ENCODE peak calls at places on chromosome 3, in seven cellular contexts. H is A549, T is tibial nerve, C is astrocyte of the spinal cord, Y is lower lobe of right lung, J is keratinocyte, N is hepatocyte. O is an unnamed sample.

GRCh38 chr3:125965505-125965904 is 3.5 kb upstream of the ROPN1B start:
- DNase-seq in H (no peak), T (no peak), C (no peak), Y (no peak), J (no peak), N (no peak), O (no peak)

GRCh38 chr3:196800742-196801141 is 61.1 kb downstream of the PAK2 start:
- DNase-seq in H (no peak), T (no peak), C (no peak), Y (no peak), J (no peak), N (no peak), O (no peak)

GRCh38 chr3:111859974-111860859 is 1.2 kb downstream of the PHLDB2 start:
- DNase-seq in H (peak), T (peak), C (peak), Y (peak), J (no peak), N (peak), O (no peak)

GRCh38 chr3:169980055-169980454 is 13.4 kb downstream of the SEC62 start:
- DNase-seq in H (no peak), T (no peak), C (no peak), Y (no peak), J (no peak), N (peak), O (no peak)

GRCh38 chr3:70554170-70554569 is 241.7 kb upstream of the MDFIC2 start:
- DNase-seq in H (no peak), T (no peak), C (peak), Y (no peak), J (no peak), N (peak), O (no peak)

GRCh38 chr3:52707585-52707984 is 1.7 kb downstream of the SPCS1 start:
- DNase-seq in H (no peak), T (no peak), C (no peak), Y (no peak), J (no peak), N (no peak), O (no peak)

GRCh38 chr3:187750513-187751123 is 5.3 kb upstream of the BCL6 start:
- DNase-seq in H (no peak), T (no peak), C (peak), Y (peak), J (no peak), N (peak), O (no peak)

GRCh38 chr3:123286308-123287023 is 84.7 kb downstream of the SEC22A start:
- DNase-seq in H (peak), T (no peak), C (peak), Y (no peak), J (no peak), N (peak), O (no peak)

GRCh38 chr3:108391917-108392585 is 95.7 kb downstream of the HHLA2 start:
- DNase-seq in H (no peak), T (no peak), C (peak), Y (no peak), J (no peak), N (no peak), O (no peak)

GRCh38 chr3:196287066-196287404 is 491 bp downstream of the PCYT1A start:
- DNase-seq in H (peak), T (no peak), C (peak), Y (no peak), J (no peak), N (peak), O (no peak)

GRCh38 chr3:70550723-70551319 is 238.4 kb upstream of the MDFIC2 start:
- DNase-seq in H (no peak), T (peak), C (peak), Y (peak), J (no peak), N (peak), O (no peak)

GRCh38 chr3:13715961-13716360 is 163.9 kb downstream of the WNT7A start:
- DNase-seq in H (no peak), T (no peak), C (no peak), Y (no peak), J (no peak), N (no peak), O (no peak)

GRCh38 chr3:52524752-52525661 is 8.7 kb downstream of the NT5DC2 start:
- DNase-seq in H (no peak), T (peak), C (no peak), Y (peak), J (no peak), N (no peak), O (no peak)

GRCh38 chr3:198061119-198062067 is 101.4 kb downstream of the LMLN start:
- DNase-seq in H (no peak), T (no peak), C (no peak), Y (no peak), J (no peak), N (no peak), O (no peak)

GRCh38 chr3:186609247-186609868 is 3.5 kb upstream of the AHSG start:
- DNase-seq in H (no peak), T (no peak), C (no peak), Y (no peak), J (peak), N (no peak), O (no peak)

GRCh38 chr3:123158330-123158729 is 43.4 kb upstream of the SEC22A start:
- DNase-seq in H (no peak), T (no peak), C (no peak), Y (no peak), J (no peak), N (no peak), O (no peak)

GRCh38 chr3:37646865-37647264 is 214.8 kb upstream of the CTDSPL start:
- DNase-seq in H (no peak), T (no peak), C (no peak), Y (no peak), J (peak), N (no peak), O (no peak)

GRCh38 chr3:132344666-132345280 is 27.6 kb downstream of the ACP3 start:
- DNase-seq in H (no peak), T (no peak), C (peak), Y (no peak), J (no peak), N (no peak), O (peak)

GRCh38 chr3:122931636-122932035 is 95.9 kb downstream of the SEMA5B start:
- DNase-seq in H (no peak), T (no peak), C (no peak), Y (no peak), J (peak), N (no peak), O (no peak)

GRCh38 chr3:79844176-79844575 is 76.4 kb upstream of the ROBO1 start:
- DNase-seq in H (no peak), T (no peak), C (peak), Y (no peak), J (no peak), N (no peak), O (no peak)

GRCh38 chr3:26827169-26827568 is 204.6 kb downstream of the LRRC3B start:
- DNase-seq in H (no peak), T (no peak), C (no peak), Y (no peak), J (no peak), N (no peak), O (no peak)

GRCh38 chr3:68447885-68448284 is 484.5 kb downstream of the TAFA4 start:
- DNase-seq in H (no peak), T (no peak), C (no peak), Y (no peak), J (no peak), N (no peak), O (no peak)

GRCh38 chr3:50208677-50209344 is 3.7 kb downstream of the SLC38A3 start:
- DNase-seq in H (no peak), T (no peak), C (no peak), Y (no peak), J (no peak), N (no peak), O (no peak)

GRCh38 chr3:125609384-125609783 is 14.1 kb upstream of the OSBPL11 start:
- DNase-seq in H (no peak), T (no peak), C (no peak), Y (no peak), J (no peak), N (no peak), O (no peak)

GRCh38 chr3:112640864-112641751 is at the start of gene CCDC80:
- DNase-seq in H (peak), T (no peak), C (peak), Y (no peak), J (peak), N (peak), O (peak)

GRCh38 chr3:104359546-104359945 is 1007.2 kb upstream of the ALCAM start:
- DNase-seq in H (no peak), T (no peak), C (peak), Y (no peak), J (no peak), N (peak), O (peak)

GRCh38 chr3:152021951-152022461 is 148.6 kb downstream of the SUCNR1 start:
- DNase-seq in H (peak), T (no peak), C (peak), Y (peak), J (peak), N (no peak), O (peak)

GRCh38 chr3:107206141-107206540 is 171.1 kb upstream of the CCDC54 start:
- DNase-seq in H (peak), T (no peak), C (peak), Y (no peak), J (no peak), N (peak), O (no peak)

GRCh38 chr3:13687409-13687989 is 138.6 kb downstream of the FBLN2 start:
- DNase-seq in H (no peak), T (no peak), C (no peak), Y (no peak), J (no peak), N (peak), O (no peak)

GRCh38 chr3:141375381-141376301 is 7.3 kb downstream of the ZBTB38 start:
- DNase-seq in H (no peak), T (no peak), C (no peak), Y (no peak), J (no peak), N (no peak), O (no peak)
- H3K4me3 ChIP-seq in H (no peak), T (no peak), C (no peak), Y (no peak), J (no peak), N (no peak), O (no peak)

GRCh38 chr3:194488007-194488742 is 1.4 kb upstream of the ATP13A3 start:
- DNase-seq in H (no peak), T (no peak), C (no peak), Y (no peak), J (peak), N (no peak), O (no peak)
- H3K4me3 ChIP-seq in H (no peak), T (peak), C (no peak), Y (peak), J (no peak), N (no peak), O (peak)

DNA sequence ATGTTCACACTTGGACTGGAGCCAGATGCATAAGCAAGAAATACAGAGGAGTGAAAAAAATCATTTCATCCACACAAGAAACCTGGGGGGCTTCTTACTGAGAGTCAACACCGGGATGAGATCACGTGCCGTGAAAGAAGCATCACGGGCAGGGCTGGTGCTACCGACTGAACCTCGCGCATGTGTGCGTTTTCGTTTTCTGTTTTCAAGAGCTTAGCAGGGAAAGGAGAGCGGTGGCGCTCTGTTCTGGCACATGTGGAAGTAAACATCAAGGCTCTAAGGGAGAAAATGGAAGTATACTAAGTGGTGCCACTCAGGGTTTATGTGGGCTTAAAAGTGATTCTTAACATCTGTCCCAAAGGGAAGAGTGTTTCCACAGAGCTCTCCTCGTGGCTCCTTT is 55.9 kb downstream of the VGLL4 start:
- DNase-seq in H (no peak), T (no peak), C (no peak), Y (no peak), J (no peak), N (no peak), O (no peak)
- H3K4me3 ChIP-seq in H (no peak), T (no peak), C (no peak), Y (no peak), J (no peak), N (no peak), O (no peak)

GRCh38 chr3:98890960-98891910 is 10.3 kb downstream of the DCBLD2 start:
- DNase-seq in H (no peak), T (no peak), C (peak), Y (no peak), J (no peak), N (no peak), O (no peak)
- H3K4me3 ChIP-seq in H (peak), T (no peak), C (peak), Y (no peak), J (peak), N (no peak), O (peak)

GRCh38 chr3:150765949-150766720 is 3.2 kb upstream of the SIAH2 start:
- DNase-seq in H (no peak), T (no peak), C (peak), Y (no peak), J (no peak), N (no peak), O (no peak)
- H3K4me3 ChIP-seq in H (no peak), T (no peak), C (no peak), Y (no peak), J (no peak), N (no peak), O (no peak)

DNA sequence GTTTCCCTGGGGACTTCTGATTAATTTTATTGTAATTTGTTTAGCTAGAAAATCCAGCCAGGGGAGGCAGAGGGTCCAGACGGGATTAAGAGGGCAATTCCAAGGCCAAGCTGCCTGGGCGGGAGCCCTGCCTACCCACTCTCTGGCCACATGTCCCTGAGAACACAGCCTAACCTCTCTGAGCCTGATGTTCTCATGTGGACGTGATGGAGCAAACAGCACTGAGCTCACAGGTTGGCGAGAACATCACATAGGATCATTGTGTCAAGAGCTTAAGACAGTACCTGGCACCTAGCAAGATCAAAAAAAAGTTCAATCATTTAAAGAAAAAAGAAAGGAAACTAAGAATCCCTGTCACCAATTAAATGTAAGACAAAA is 1.0 kb downstream of the LRRC2 start:
- DNase-seq in H (no peak), T (no peak), C (no peak), Y (no peak), J (no peak), N (no peak), O (no peak)
- H3K4me3 ChIP-seq in H (no peak), T (no peak), C (no peak), Y (peak), J (no peak), N (no peak), O (no peak)

GRCh38 chr3:43769097-43769470 is 78.3 kb downstream of the ABHD5 start:
- DNase-seq in H (no peak), T (no peak), C (no peak), Y (no peak), J (no peak), N (no peak), O (no peak)
- H3K4me3 ChIP-seq in H (no peak), T (no peak), C (no peak), Y (peak), J (no peak), N (no peak), O (peak)

DNA sequence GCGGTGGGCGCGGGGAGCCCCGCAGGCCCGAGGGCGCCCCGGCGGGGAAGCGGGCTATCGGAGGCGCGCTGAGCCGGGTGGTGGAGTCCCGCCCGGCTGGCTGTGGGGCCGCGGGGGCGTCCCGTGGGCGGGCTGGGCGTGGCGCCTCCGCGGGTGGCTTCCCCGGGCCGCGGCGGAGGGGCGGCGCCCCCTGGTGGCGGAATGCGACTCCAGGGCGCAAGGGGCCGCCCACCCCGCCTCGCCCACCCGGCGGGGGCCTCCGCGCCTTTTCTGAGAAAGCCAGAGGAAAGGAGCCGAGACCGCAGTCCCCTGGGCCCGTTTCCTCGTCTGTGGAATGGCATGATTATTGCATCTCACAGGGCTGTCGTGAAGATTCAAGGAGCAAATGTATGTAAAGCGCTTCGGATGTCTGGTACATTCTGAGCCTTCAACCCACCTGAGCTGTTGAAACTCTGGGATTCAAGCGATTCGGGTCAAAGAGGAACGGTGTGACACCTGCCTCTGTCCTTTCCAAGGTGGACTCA is 31.9 kb upstream of the RAB6B start:
- DNase-seq in H (peak), T (no peak), C (peak), Y (peak), J (no peak), N (peak), O (no peak)
- H3K4me3 ChIP-seq in H (peak), T (peak), C (peak), Y (peak), J (peak), N (peak), O (peak)

O was measured in epithelial cell of proximal tubule.